ENCODE peak calls at places on chromosome 18, in five cellular contexts. M is IMR-90, W is trophoblast cell, C is H9, B is mesenchymal stem cell. D is an unnamed sample.

GRCh38 chr18:54607213-54607934 is 16.3 kb downstream of the DYNAP start:
- DNase-seq in M (peak), W (peak), C (peak), B (peak), D (no peak)

GRCh38 chr18:28365406-28365805 is 188.5 kb upstream of the CDH2 start:
- DNase-seq in M (peak), W (peak), C (no peak), B (peak), D (no peak)

GRCh38 chr18:77234504-77235365 is 14.9 kb upstream of the GALR1 start:
- DNase-seq in M (no peak), W (no peak), C (no peak), B (no peak), D (no peak)

GRCh38 chr18:76564117-76564516 is 69.1 kb upstream of the ZNF516 start:
- DNase-seq in M (peak), W (no peak), C (no peak), B (peak), D (no peak)

GRCh38 chr18:57835904-57836303 is 32.8 kb upstream of the ATP8B1 start:
- DNase-seq in M (no peak), W (no peak), C (no peak), B (no peak), D (no peak)

GRCh38 chr18:74541703-74542555 is 7.6 kb downstream of the CNDP1 start:
- DNase-seq in M (no peak), W (peak), C (no peak), B (no peak), D (no peak)

GRCh38 chr18:64017870-64018269 is 48.0 kb downstream of the SERPINB8 start:
- DNase-seq in M (peak), W (no peak), C (no peak), B (peak), D (peak)

GRCh38 chr18:27750014-27750413 is 426.9 kb downstream of the CDH2 start:
- DNase-seq in M (peak), W (peak), C (peak), B (peak), D (peak)

GRCh38 chr18:24630346-24630880 is 170.0 kb downstream of the HRH4 start:
- DNase-seq in M (no peak), W (no peak), C (no peak), B (no peak), D (no peak)

GRCh38 chr18:39624934-39625333 is 2059.3 kb upstream of the CELF4 start:
- DNase-seq in M (peak), W (peak), C (no peak), B (peak), D (no peak)

GRCh38 chr18:67520276-67521035 is 3.9 kb upstream of the DSEL start:
- DNase-seq in M (peak), W (no peak), C (no peak), B (peak), D (no peak)

GRCh38 chr18:58748899-58749595 is 77.8 kb downstream of the MALT1 start:
- DNase-seq in M (no peak), W (no peak), C (no peak), B (no peak), D (no peak)

GRCh38 chr18:43383031-43383430 is 105.7 kb upstream of the SYT4 start:
- DNase-seq in M (no peak), W (no peak), C (no peak), B (no peak), D (no peak)

GRCh38 chr18:23784811-23785245 is 95.6 kb downstream of the LAMA3 start:
- DNase-seq in M (peak), W (peak), C (no peak), B (peak), D (no peak)

GRCh38 chr18:71784777-71785176 is 759.4 kb downstream of the CBLN2 start:
- DNase-seq in M (no peak), W (no peak), C (no peak), B (no peak), D (no peak)

GRCh38 chr18:63505566-63506335 is 29.0 kb downstream of the SERPINB5 start:
- DNase-seq in M (peak), W (peak), C (peak), B (peak), D (peak)

GRCh38 chr18:77470836-77471413 is 221.3 kb downstream of the GALR1 start:
- DNase-seq in M (no peak), W (no peak), C (no peak), B (no peak), D (no peak)

GRCh38 chr18:62953663-62954062 is 238.3 kb downstream of the PHLPP1 start:
- DNase-seq in M (no peak), W (no peak), C (no peak), B (no peak), D (no peak)

GRCh38 chr18:69757733-69758132 is 189.9 kb downstream of the CD226 start:
- DNase-seq in M (peak), W (no peak), C (peak), B (no peak), D (no peak)

GRCh38 chr18:49249523-49249922 is 210.9 kb downstream of the DYM start:
- DNase-seq in M (peak), W (no peak), C (no peak), B (peak), D (no peak)

GRCh38 chr18:62128157-62128556 is 58.7 kb downstream of the PIGN start:
- DNase-seq in M (peak), W (no peak), C (no peak), B (peak), D (no peak)

GRCh38 chr18:59022167-59022945 is 117.3 kb upstream of the SEC11C start:
- DNase-seq in M (no peak), W (no peak), C (no peak), B (no peak), D (no peak)

GRCh38 chr18:75176849-75177248 is 32.1 kb downstream of the PTGR3 start:
- DNase-seq in M (no peak), W (no peak), C (no peak), B (no peak), D (no peak)

GRCh38 chr18:31102020-31102684 is at the start of gene DSC2:
- DNase-seq in M (no peak), W (peak), C (peak), B (peak), D (peak)

GRCh38 chr18:43501099-43501498 is 223.8 kb upstream of the SYT4 start:
- DNase-seq in M (no peak), W (no peak), C (no peak), B (no peak), D (no peak)

GRCh38 chr18:10519999-10520935 is 5.6 kb upstream of the NAPG start:
- DNase-seq in M (peak), W (peak), C (peak), B (peak), D (peak)

GRCh38 chr18:10516078-10516477 is 9.7 kb upstream of the NAPG start:
- DNase-seq in M (no peak), W (no peak), C (no peak), B (no peak), D (no peak)

GRCh38 chr18:10518595-10519273 is 7.1 kb upstream of the NAPG start:
- DNase-seq in M (peak), W (no peak), C (no peak), B (peak), D (no peak)

GRCh38 chr18:10522574-10522973 is 3.3 kb upstream of the NAPG start:
- DNase-seq in M (no peak), W (no peak), C (no peak), B (no peak), D (no peak)

GRCh38 chr18:10519366-10519765 is 6.5 kb upstream of the NAPG start:
- DNase-seq in M (peak), W (peak), C (no peak), B (no peak), D (no peak)
- H3K14ac ChIP-seq in M (peak), W (no peak), C (no peak), B (peak), D (no peak)

DNA sequence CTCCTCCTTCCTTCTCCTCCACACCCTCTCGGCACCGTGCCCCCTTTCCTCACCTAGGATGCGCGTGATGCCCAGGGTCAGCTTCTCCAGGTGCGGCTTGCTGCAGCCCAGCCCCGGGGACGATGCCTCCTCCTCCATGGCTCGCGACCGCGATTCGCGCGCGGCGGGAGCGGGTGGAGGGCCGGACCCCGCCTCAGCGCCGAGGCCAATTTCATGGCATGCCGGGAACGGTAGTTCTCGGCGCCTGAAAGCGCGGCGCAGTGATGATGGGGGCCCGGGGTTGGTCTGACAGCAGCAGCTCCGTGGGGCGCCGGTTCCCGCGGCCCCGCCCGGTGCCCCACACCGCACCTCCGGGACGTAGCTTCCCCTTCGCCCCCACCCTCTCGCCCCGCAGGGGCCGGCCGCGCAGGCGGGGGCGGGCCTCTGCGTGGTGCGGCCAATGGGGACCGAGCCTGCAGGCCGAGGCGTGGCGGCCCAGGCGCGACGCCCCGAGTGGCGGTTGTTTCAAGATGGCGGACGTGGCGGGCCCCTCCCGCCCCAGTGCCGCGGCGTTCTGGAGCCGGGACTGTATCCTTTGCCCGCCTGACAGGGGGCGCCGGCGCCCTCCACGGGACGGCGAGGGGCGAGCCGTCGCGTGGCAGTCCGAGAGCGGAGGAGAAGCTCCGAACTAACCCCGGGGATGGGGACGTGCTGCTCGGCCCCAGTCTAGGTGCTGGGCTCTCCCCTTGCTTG is at the start of the genes KIAA1328 and TPGS2:
- DNase-seq in M (peak), W (peak), C (peak), B (peak), D (peak)
- H4K91ac ChIP-seq in M (peak), W (peak), C (no peak), B (peak), D (peak)

GRCh38 chr18:22204996-22205395 is 35.6 kb downstream of the GATA6 start:
- DNase-seq in M (no peak), W (no peak), C (no peak), B (no peak), D (no peak)
- H3K14ac ChIP-seq in M (no peak), W (no peak), C (no peak), B (no peak), D (no peak)

GRCh38 chr18:33660696-33661310 is 82.8 kb downstream of the ASXL3 start:
- DNase-seq in M (peak), W (no peak), C (no peak), B (no peak), D (no peak)
- H4K91ac ChIP-seq in M (no peak), W (no peak), C (no peak), B (no peak), D (no peak)

DNA sequence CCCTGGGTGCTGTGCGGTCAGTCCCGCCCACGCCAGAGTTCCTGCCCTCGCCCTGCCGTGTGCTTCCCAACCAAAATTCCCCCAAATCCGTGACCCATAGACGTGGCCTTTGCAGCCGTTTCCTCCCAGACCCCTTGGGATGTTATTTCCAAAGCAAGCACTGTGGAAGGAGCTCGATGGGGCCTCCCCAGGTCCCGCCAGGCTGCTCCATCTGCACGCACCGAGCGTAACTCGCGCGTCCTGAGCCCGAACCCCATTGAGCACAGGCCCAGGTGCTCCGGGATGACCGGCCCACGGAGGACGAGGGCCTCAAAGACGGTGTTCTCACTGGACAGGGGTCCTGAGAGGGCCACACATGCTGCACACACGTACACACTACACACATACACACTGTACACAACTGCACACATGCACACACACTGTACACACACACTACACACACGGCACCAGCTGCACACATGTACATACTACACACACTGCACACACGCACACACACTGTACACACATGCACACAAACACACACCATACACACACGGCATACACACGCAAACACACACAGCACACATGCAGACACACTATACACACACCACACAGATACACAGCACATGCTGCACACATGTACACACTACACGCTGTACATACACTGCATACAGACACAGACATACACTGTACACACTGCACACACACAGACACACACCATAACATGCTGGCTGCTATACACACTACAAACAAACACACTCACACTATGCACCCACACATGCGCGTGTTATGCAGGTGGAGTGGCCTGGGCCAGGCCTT is 431.2 kb upstream of the SALL3 start:
- DNase-seq in M (no peak), W (no peak), C (no peak), B (no peak), D (no peak)
- H3K14ac ChIP-seq in M (no peak), W (no peak), C (no peak), B (no peak), D (no peak)

GRCh38 chr18:13386891-13387801 is 168.6 kb downstream of the LDLRAD4 start:
- DNase-seq in M (no peak), W (no peak), C (no peak), B (no peak), D (no peak)
- H4K91ac ChIP-seq in M (no peak), W (no peak), C (no peak), B (no peak), D (no peak)

D was measured in neuronal stem cell.